ENCODE peak calls at places on chromosomes 6 and 20, in five cellular contexts. U is suprapubic skin, T is SK-N-SH, Q is psoas muscle, D is ovary. Z is an unnamed sample.

GRCh38 chr20:10798811-10799210 is 125.0 kb upstream of the JAG1 start:
- DNase-seq in U (no peak), T (no peak), Q (no peak), D (no peak), Z (no peak)

GRCh38 chr6:28252507-28252975 is 472 bp upstream of the ZKSCAN4 start:
- DNase-seq in U (no peak), T (peak), Q (no peak), D (no peak), Z (no peak)

GRCh38 chr6:6688283-6688682 is 99.8 kb downstream of the LY86 start:
- DNase-seq in U (no peak), T (no peak), Q (no peak), D (no peak), Z (no peak)

GRCh38 chr6:40894962-40895799 is 143.8 kb downstream of the UNC5CL start:
- DNase-seq in U (peak), T (peak), Q (peak), D (peak), Z (peak)

GRCh38 chr6:65399355-65400084 is 307.5 kb downstream of the EYS start:
- DNase-seq in U (no peak), T (no peak), Q (no peak), D (no peak), Z (no peak)

GRCh38 chr6:35759401-35759800 is 17.0 kb upstream of the CLPSL2 start:
- DNase-seq in U (no peak), T (no peak), Q (no peak), D (no peak), Z (no peak)

GRCh38 chr6:39411465-39411864 is 89.0 kb upstream of the KCNK16 start:
- DNase-seq in U (no peak), T (no peak), Q (no peak), D (no peak), Z (no peak)

GRCh38 chr20:41031243-41031619 is 2.6 kb downstream of the TOP1 start:
- DNase-seq in U (no peak), T (no peak), Q (no peak), D (no peak), Z (no peak)

GRCh38 chr6:112029045-112029822 is 24.7 kb upstream of the CCN6 start:
- DNase-seq in U (no peak), T (peak), Q (peak), D (peak), Z (peak)

GRCh38 chr6:71913431-71913830 is 27.1 kb downstream of the RIMS1 start:
- DNase-seq in U (no peak), T (no peak), Q (no peak), D (no peak), Z (no peak)

GRCh38 chr6:44489912-44490604 is 102.6 kb downstream of the CDC5L start:
- DNase-seq in U (no peak), T (no peak), Q (peak), D (no peak), Z (no peak)

GRCh38 chr20:43726811-43727338 is at the start of gene GTSF1L:
- DNase-seq in U (no peak), T (no peak), Q (no peak), D (no peak), Z (no peak)

GRCh38 chr6:139161169-139161568 is 26.3 kb downstream of the HECA start:
- DNase-seq in U (no peak), T (no peak), Q (no peak), D (no peak), Z (no peak)

GRCh38 chr6:141988954-141989705 is 143.6 kb upstream of the GJE1 start:
- DNase-seq in U (no peak), T (peak), Q (no peak), D (no peak), Z (no peak)

GRCh38 chr6:45900808-45901752 is 114.6 kb downstream of the CLIC5 start:
- DNase-seq in U (no peak), T (no peak), Q (no peak), D (no peak), Z (no peak)

GRCh38 chr20:58173930-58174707 is 54.3 kb downstream of the ANKRD60 start:
- DNase-seq in U (no peak), T (peak), Q (no peak), D (peak), Z (no peak)

GRCh38 chr6:9647043-9647520 is 767.8 kb downstream of the TFAP2A start:
- DNase-seq in U (no peak), T (no peak), Q (no peak), D (no peak), Z (no peak)

GRCh38 chr20:38143646-38144554 is 21.2 kb downstream of the TGM2 start:
- DNase-seq in U (no peak), T (peak), Q (peak), D (no peak), Z (peak)

GRCh38 chr20:37543828-37544227 is 16.2 kb upstream of the BLCAP start:
- DNase-seq in U (peak), T (peak), Q (no peak), D (no peak), Z (no peak)

GRCh38 chr6:31597006-31597405 is 4.2 kb upstream of the NCR3 start:
- DNase-seq in U (no peak), T (peak), Q (no peak), D (no peak), Z (no peak)

DNA sequence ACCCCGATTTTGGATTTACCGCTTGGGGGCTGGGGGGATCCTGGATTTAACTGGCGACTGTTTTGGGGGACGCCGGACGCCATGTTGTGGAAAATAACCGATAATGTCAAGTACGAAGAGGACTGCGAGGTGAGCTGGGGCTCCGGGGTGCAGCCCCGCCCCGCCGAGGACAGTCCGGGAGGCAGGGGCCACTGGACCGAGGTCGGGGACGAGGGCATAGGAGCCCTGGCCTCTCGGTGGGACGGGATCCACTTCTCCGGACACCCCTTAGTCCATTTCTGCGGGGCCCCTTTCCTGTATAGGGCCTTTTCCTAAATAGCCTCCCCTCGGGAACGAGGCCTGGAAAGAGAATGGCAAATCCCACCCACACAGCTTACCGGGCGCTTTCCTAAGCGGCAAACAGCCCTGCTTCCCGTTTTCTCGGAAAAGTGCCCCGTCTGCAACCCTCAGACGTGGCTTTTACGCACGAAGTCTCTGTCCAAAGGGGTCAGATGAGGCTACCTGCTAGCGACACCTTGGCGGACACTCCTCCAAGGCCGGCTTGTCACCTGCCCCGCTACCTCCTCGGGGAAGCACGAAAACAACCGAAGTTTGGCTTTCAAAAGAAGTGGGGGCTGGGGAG is 469 bp downstream of the TFAP2C start:
- DNase-seq in U (no peak), T (peak), Q (no peak), D (no peak), Z (no peak)
- H3K4me3 ChIP-seq in U (peak), T (no peak), Q (peak), D (peak), Z (peak)

GRCh38 chr6:130825772-130826441 is 1.3 kb upstream of the SMLR1 start:
- DNase-seq in U (no peak), T (no peak), Q (no peak), D (no peak), Z (no peak)

GRCh38 chr6:130827247-130828149 is at the start of gene SMLR1:
- DNase-seq in U (no peak), T (no peak), Q (no peak), D (no peak), Z (no peak)

GRCh38 chr6:130824978-130825694 is 2.1 kb upstream of the SMLR1 start:
- DNase-seq in U (no peak), T (no peak), Q (no peak), D (no peak), Z (no peak)

GRCh38 chr6:130826442-130827246 is 562 bp upstream of the SMLR1 start:
- DNase-seq in U (no peak), T (no peak), Q (no peak), D (no peak), Z (no peak)

GRCh38 chr6:130822736-130823135 is 4.5 kb upstream of the SMLR1 start:
- DNase-seq in U (no peak), T (no peak), Q (no peak), D (no peak), Z (no peak)
- H3K27ac ChIP-seq in U (no peak), T (no peak), Q (no peak), D (no peak), Z (no peak)

DNA sequence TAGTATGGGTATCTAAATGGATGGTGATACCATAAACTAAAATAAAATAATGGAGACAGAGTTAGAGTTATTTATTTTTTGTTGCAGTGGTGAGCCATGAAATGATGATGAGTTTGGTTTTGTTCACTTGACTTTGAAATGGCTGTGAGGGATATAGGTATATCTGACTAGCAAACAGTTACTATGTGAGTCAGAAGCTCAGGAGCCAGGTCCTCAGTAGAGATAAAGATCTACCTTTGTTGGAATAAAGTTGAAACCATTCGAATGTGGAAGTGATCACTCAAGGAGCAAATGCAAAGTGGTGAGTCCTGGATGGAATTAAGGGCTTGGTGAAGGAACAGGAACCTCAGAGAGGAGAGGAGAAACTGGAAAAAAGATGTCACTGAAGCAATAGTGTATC is 86.0 kb upstream of the TPD52L1 start:
- DNase-seq in U (no peak), T (no peak), Q (no peak), D (no peak), Z (no peak)
- H3K4me3 ChIP-seq in U (no peak), T (no peak), Q (no peak), D (no peak), Z (no peak)

GRCh38 chr6:79543411-79543810 is 6.2 kb upstream of the LCA5 start:
- DNase-seq in U (no peak), T (no peak), Q (no peak), D (no peak), Z (no peak)
- H3K27ac ChIP-seq in U (no peak), T (peak), Q (peak), D (no peak), Z (no peak)

GRCh38 chr20:17722493-17723300 is 22.9 kb downstream of the BANF2 start:
- DNase-seq in U (no peak), T (no peak), Q (no peak), D (no peak), Z (no peak)

GRCh38 chr20:17721802-17722486 is 22.2 kb downstream of the BANF2 start:
- DNase-seq in U (no peak), T (no peak), Q (no peak), D (no peak), Z (no peak)

GRCh38 chr20:17723301-17723691 is 23.5 kb downstream of the BANF2 start:
- DNase-seq in U (no peak), T (no peak), Q (no peak), D (no peak), Z (no peak)

GRCh38 chr20:17716331-17716730 is 16.6 kb downstream of the BANF2 start:
- DNase-seq in U (no peak), T (no peak), Q (no peak), D (no peak), Z (no peak)

GRCh38 chr20:17720755-17721154 is 21.0 kb downstream of the BANF2 start:
- DNase-seq in U (no peak), T (no peak), Q (no peak), D (no peak), Z (no peak)
- H3K4me3 ChIP-seq in U (no peak), T (no peak), Q (no peak), D (no peak), Z (no peak)

Z was measured in tibial artery.